ENCODE peak calls at places on chromosome 21, in five cellular contexts. One of them, this sample, is unnamed. For H3K9me3 and H3K4me1, the result is how much of the 10 kb centered on the place peaks cover.

GRCh38 chr21:27104749-27105439 is 138.0 kb upstream of the ADAMTS5 start:
- DNase-seq in testis: no peak
- DNase-seq in naive thymus-derived CD4-positive, alpha-beta T cell: no peak
- DNase-seq in astrocyte: no peak
- DNase-seq in small intestine: no peak
- DNase-seq in this sample: peak

GRCh38 chr21:39384674-39385298 is 35.9 kb upstream of the HMGN1 start:
- DNase-seq in testis: no peak
- DNase-seq in naive thymus-derived CD4-positive, alpha-beta T cell: no peak
- DNase-seq in small intestine: peak
- DNase-seq in astrocyte: peak
- DNase-seq in this sample: peak

GRCh38 chr21:42156690-42157605 is 62.0 kb upstream of the ABCG1 start:
- DNase-seq in testis: peak
- DNase-seq in astrocyte: no peak
- DNase-seq in small intestine: no peak
- DNase-seq in naive thymus-derived CD4-positive, alpha-beta T cell: no peak
- DNase-seq in this sample: no peak

GRCh38 chr21:39660191-39660590 is 47.5 kb downstream of the B3GALT5 start:
- DNase-seq in astrocyte: peak
- DNase-seq in naive thymus-derived CD4-positive, alpha-beta T cell: no peak
- DNase-seq in testis: no peak
- DNase-seq in small intestine: peak
- DNase-seq in this sample: peak

GRCh38 chr21:31258073-31258472 is 86.0 kb downstream of the TIAM1 start:
- DNase-seq in astrocyte: no peak
- DNase-seq in testis: no peak
- DNase-seq in naive thymus-derived CD4-positive, alpha-beta T cell: no peak
- DNase-seq in small intestine: no peak
- DNase-seq in this sample: no peak

GRCh38 chr21:40333731-40334130 is 466.5 kb downstream of the PCP4 start:
- DNase-seq in naive thymus-derived CD4-positive, alpha-beta T cell: no peak
- DNase-seq in small intestine: no peak
- DNase-seq in testis: no peak
- DNase-seq in astrocyte: no peak
- DNase-seq in this sample: no peak

GRCh38 chr21:22120616-22121266 is 1122.5 kb downstream of the NCAM2 start:
- DNase-seq in naive thymus-derived CD4-positive, alpha-beta T cell: no peak
- DNase-seq in astrocyte: no peak
- DNase-seq in small intestine: no peak
- DNase-seq in testis: peak
- DNase-seq in this sample: peak

GRCh38 chr21:25733859-25734653 is 648 bp downstream of the ATP5PF start:
- DNase-seq in testis: no peak
- DNase-seq in small intestine: peak
- DNase-seq in astrocyte: peak
- DNase-seq in naive thymus-derived CD4-positive, alpha-beta T cell: no peak
- DNase-seq in this sample: peak

GRCh38 chr21:25862596-25862995 is 127.8 kb downstream of the GABPA start:
- DNase-seq in small intestine: peak
- DNase-seq in naive thymus-derived CD4-positive, alpha-beta T cell: no peak
- DNase-seq in testis: peak
- DNase-seq in astrocyte: peak
- DNase-seq in this sample: peak

GRCh38 chr21:32173106-32173755 is 105.6 kb downstream of the MIS18A start:
- DNase-seq in testis: no peak
- DNase-seq in small intestine: no peak
- DNase-seq in astrocyte: peak
- DNase-seq in naive thymus-derived CD4-positive, alpha-beta T cell: no peak
- DNase-seq in this sample: no peak

GRCh38 chr21:31503939-31504338 is 155.6 kb upstream of the SOD1 start:
- DNase-seq in testis: no peak
- DNase-seq in astrocyte: no peak
- DNase-seq in small intestine: no peak
- DNase-seq in naive thymus-derived CD4-positive, alpha-beta T cell: no peak
- DNase-seq in this sample: no peak

GRCh38 chr21:29671728-29672127 is 268.1 kb downstream of the GRIK1 start:
- DNase-seq in astrocyte: no peak
- DNase-seq in small intestine: no peak
- DNase-seq in naive thymus-derived CD4-positive, alpha-beta T cell: no peak
- DNase-seq in testis: no peak
- DNase-seq in this sample: no peak

GRCh38 chr21:36369064-36369685 is 16.0 kb upstream of the CHAF1B start:
- DNase-seq in testis: no peak
- DNase-seq in small intestine: no peak
- DNase-seq in naive thymus-derived CD4-positive, alpha-beta T cell: no peak
- DNase-seq in astrocyte: no peak
- DNase-seq in this sample: no peak

GRCh38 chr21:44927587-44928461 is 7.1 kb upstream of the ITGB2 start:
- DNase-seq in small intestine: no peak
- DNase-seq in astrocyte: peak
- DNase-seq in testis: no peak
- DNase-seq in naive thymus-derived CD4-positive, alpha-beta T cell: peak
- DNase-seq in this sample: peak

GRCh38 chr21:39552856-39553255 is 59.9 kb upstream of the B3GALT5 start:
- DNase-seq in testis: no peak
- DNase-seq in astrocyte: no peak
- DNase-seq in naive thymus-derived CD4-positive, alpha-beta T cell: no peak
- DNase-seq in small intestine: no peak
- DNase-seq in this sample: no peak

GRCh38 chr21:45863267-45863666 is 118.3 kb upstream of the COL6A1 start:
- DNase-seq in testis: peak
- DNase-seq in naive thymus-derived CD4-positive, alpha-beta T cell: no peak
- DNase-seq in small intestine: no peak
- DNase-seq in astrocyte: no peak
- DNase-seq in this sample: no peak

GRCh38 chr21:32520885-32521735 is 64.2 kb downstream of the TCP10L start:
- DNase-seq in naive thymus-derived CD4-positive, alpha-beta T cell: no peak
- DNase-seq in astrocyte: peak
- DNase-seq in small intestine: no peak
- DNase-seq in testis: peak
- DNase-seq in this sample: peak

GRCh38 chr21:17402885-17403477 is 109.9 kb upstream of the CXADR start:
- DNase-seq in astrocyte: peak
- DNase-seq in small intestine: no peak
- DNase-seq in naive thymus-derived CD4-positive, alpha-beta T cell: no peak
- DNase-seq in testis: no peak
- DNase-seq in this sample: peak

GRCh38 chr21:17386498-17386897 is 126.3 kb upstream of the CXADR start:
- DNase-seq in astrocyte: no peak
- DNase-seq in naive thymus-derived CD4-positive, alpha-beta T cell: no peak
- DNase-seq in testis: no peak
- DNase-seq in small intestine: no peak
- DNase-seq in this sample: no peak

GRCh38 chr21:39633043-39633442 is 20.3 kb downstream of the B3GALT5 start:
- DNase-seq in astrocyte: peak
- DNase-seq in naive thymus-derived CD4-positive, alpha-beta T cell: no peak
- DNase-seq in small intestine: peak
- DNase-seq in testis: no peak
- DNase-seq in this sample: peak

GRCh38 chr21:31873696-31874599 is 1.1 kb downstream of the HUNK start:
- DNase-seq in testis: peak
- DNase-seq in small intestine: peak
- DNase-seq in naive thymus-derived CD4-positive, alpha-beta T cell: no peak
- DNase-seq in astrocyte: peak
- DNase-seq in this sample: peak

GRCh38 chr21:29382029-29382654 is 83.4 kb downstream of the BACH1 start:
- DNase-seq in astrocyte: peak
- DNase-seq in naive thymus-derived CD4-positive, alpha-beta T cell: no peak
- DNase-seq in small intestine: peak
- DNase-seq in testis: no peak
- DNase-seq in this sample: peak

GRCh38 chr21:45013271-45013841 is 61.0 kb upstream of the ADARB1 start:
- DNase-seq in astrocyte: no peak
- DNase-seq in naive thymus-derived CD4-positive, alpha-beta T cell: no peak
- DNase-seq in small intestine: no peak
- DNase-seq in testis: no peak
- DNase-seq in this sample: no peak

GRCh38 chr21:31520506-31521163 is 138.9 kb upstream of the SOD1 start:
- DNase-seq in small intestine: no peak
- DNase-seq in astrocyte: peak
- DNase-seq in naive thymus-derived CD4-positive, alpha-beta T cell: no peak
- DNase-seq in testis: no peak
- DNase-seq in this sample: no peak

GRCh38 chr21:23152130-23152529 is 2153.9 kb downstream of the NCAM2 start:
- DNase-seq in naive thymus-derived CD4-positive, alpha-beta T cell: no peak
- DNase-seq in small intestine: no peak
- DNase-seq in astrocyte: no peak
- DNase-seq in testis: no peak
- DNase-seq in this sample: no peak

GRCh38 chr21:21801921-21802320 is 803.7 kb downstream of the NCAM2 start:
- DNase-seq in testis: no peak
- DNase-seq in naive thymus-derived CD4-positive, alpha-beta T cell: no peak
- DNase-seq in small intestine: no peak
- DNase-seq in astrocyte: no peak
- DNase-seq in this sample: no peak

GRCh38 chr21:46171585-46171984 is 12.7 kb downstream of the SPATC1L start:
- DNase-seq in astrocyte: no peak
- DNase-seq in naive thymus-derived CD4-positive, alpha-beta T cell: no peak
- DNase-seq in small intestine: no peak
- DNase-seq in testis: peak
- DNase-seq in this sample: peak

GRCh38 chr21:41290106-41290799 is 26.3 kb upstream of the FAM3B start:
- DNase-seq in testis: no peak
- DNase-seq in small intestine: peak
- DNase-seq in naive thymus-derived CD4-positive, alpha-beta T cell: no peak
- DNase-seq in astrocyte: no peak
- DNase-seq in this sample: peak

GRCh38 chr21:37927711-37928110 is 11.5 kb upstream of the KCNJ6 start:
- DNase-seq in astrocyte: no peak
- DNase-seq in testis: no peak
- DNase-seq in small intestine: no peak
- DNase-seq in naive thymus-derived CD4-positive, alpha-beta T cell: no peak
- DNase-seq in this sample: peak

GRCh38 chr21:42830456-42831455 is 48.6 kb downstream of the WDR4 start:
- DNase-seq in small intestine: no peak
- DNase-seq in testis: no peak
- DNase-seq in astrocyte: no peak
- DNase-seq in naive thymus-derived CD4-positive, alpha-beta T cell: no peak
- DNase-seq in this sample: no peak

GRCh38 chr21:36656138-36656537 is 42.8 kb upstream of the SIM2 start:
- DNase-seq in testis: no peak
- DNase-seq in naive thymus-derived CD4-positive, alpha-beta T cell: no peak
- DNase-seq in small intestine: peak
- DNase-seq in astrocyte: no peak
- DNase-seq in this sample: no peak

GRCh38 chr21:27725916-27726315 is 759.0 kb upstream of the ADAMTS5 start:
- DNase-seq in naive thymus-derived CD4-positive, alpha-beta T cell: no peak
- DNase-seq in astrocyte: no peak
- DNase-seq in testis: no peak
- DNase-seq in small intestine: no peak
- DNase-seq in this sample: no peak

GRCh38 chr21:36965720-36966065 is 776 bp downstream of the HLCS start:
- DNase-seq in astrocyte: no peak
- DNase-seq in small intestine: no peak
- DNase-seq in testis: no peak
- DNase-seq in naive thymus-derived CD4-positive, alpha-beta T cell: no peak
- DNase-seq in this sample: no peak

GRCh38 chr21:41927727-41928409 is 25.9 kb downstream of the C2CD2 start:
- DNase-seq in naive thymus-derived CD4-positive, alpha-beta T cell: no peak
- DNase-seq in small intestine: no peak
- DNase-seq in astrocyte: no peak
- DNase-seq in testis: no peak
- DNase-seq in this sample: no peak

GRCh38 chr21:33540711-33541104 is 1.2 kb downstream of the GART start:
- DNase-seq in naive thymus-derived CD4-positive, alpha-beta T cell: no peak
- DNase-seq in small intestine: peak
- DNase-seq in testis: no peak
- DNase-seq in astrocyte: no peak
- DNase-seq in this sample: no peak
- H3K9me3 ChIP-seq in naive thymus-derived CD4-positive, alpha-beta T cell: under half
- H3K9me3 ChIP-seq in small intestine: under half
- H3K9me3 ChIP-seq in testis: under half
- H3K9me3 ChIP-seq in astrocyte: under half
- H3K9me3 ChIP-seq in this sample: under half

GRCh38 chr21:43919283-43919682 is 54.3 kb downstream of the AGPAT3 start:
- DNase-seq in naive thymus-derived CD4-positive, alpha-beta T cell: no peak
- DNase-seq in small intestine: no peak
- DNase-seq in astrocyte: no peak
- DNase-seq in testis: no peak
- DNase-seq in this sample: no peak
- H3K4me1 ChIP-seq in naive thymus-derived CD4-positive, alpha-beta T cell: under half
- H3K4me1 ChIP-seq in small intestine: under half
- H3K4me1 ChIP-seq in astrocyte: under half
- H3K4me1 ChIP-seq in testis: under half
- H3K4me1 ChIP-seq in this sample: under half

GRCh38 chr21:9739240-9739639 is 782.1 kb upstream of the TPTE start:
- DNase-seq in small intestine: no peak
- DNase-seq in naive thymus-derived CD4-positive, alpha-beta T cell: no peak
- DNase-seq in astrocyte: no peak
- DNase-seq in testis: no peak
- DNase-seq in this sample: no peak

GRCh38 chr21:9741343-9741742 is 780.0 kb upstream of the TPTE start:
- DNase-seq in astrocyte: no peak
- DNase-seq in testis: no peak
- DNase-seq in naive thymus-derived CD4-positive, alpha-beta T cell: no peak
- DNase-seq in small intestine: no peak
- DNase-seq in this sample: no peak

GRCh38 chr21:9738527-9738926 is 782.9 kb upstream of the TPTE start:
- DNase-seq in naive thymus-derived CD4-positive, alpha-beta T cell: no peak
- DNase-seq in testis: no peak
- DNase-seq in small intestine: no peak
- DNase-seq in astrocyte: no peak
- DNase-seq in this sample: no peak

GRCh38 chr21:9735421-9735961 is 785.9 kb upstream of the TPTE start:
- DNase-seq in testis: no peak
- DNase-seq in small intestine: no peak
- DNase-seq in naive thymus-derived CD4-positive, alpha-beta T cell: no peak
- DNase-seq in astrocyte: no peak
- DNase-seq in this sample: no peak

GRCh38 chr21:9737871-9738520 is 783.4 kb upstream of the TPTE start:
- DNase-seq in naive thymus-derived CD4-positive, alpha-beta T cell: no peak
- DNase-seq in small intestine: no peak
- DNase-seq in testis: no peak
- DNase-seq in astrocyte: no peak
- DNase-seq in this sample: no peak
- H3K9me3 ChIP-seq in naive thymus-derived CD4-positive, alpha-beta T cell: under half
- H3K9me3 ChIP-seq in small intestine: under half
- H3K9me3 ChIP-seq in testis: under half
- H3K9me3 ChIP-seq in astrocyte: under half
- H3K9me3 ChIP-seq in this sample: under half

DNA sequence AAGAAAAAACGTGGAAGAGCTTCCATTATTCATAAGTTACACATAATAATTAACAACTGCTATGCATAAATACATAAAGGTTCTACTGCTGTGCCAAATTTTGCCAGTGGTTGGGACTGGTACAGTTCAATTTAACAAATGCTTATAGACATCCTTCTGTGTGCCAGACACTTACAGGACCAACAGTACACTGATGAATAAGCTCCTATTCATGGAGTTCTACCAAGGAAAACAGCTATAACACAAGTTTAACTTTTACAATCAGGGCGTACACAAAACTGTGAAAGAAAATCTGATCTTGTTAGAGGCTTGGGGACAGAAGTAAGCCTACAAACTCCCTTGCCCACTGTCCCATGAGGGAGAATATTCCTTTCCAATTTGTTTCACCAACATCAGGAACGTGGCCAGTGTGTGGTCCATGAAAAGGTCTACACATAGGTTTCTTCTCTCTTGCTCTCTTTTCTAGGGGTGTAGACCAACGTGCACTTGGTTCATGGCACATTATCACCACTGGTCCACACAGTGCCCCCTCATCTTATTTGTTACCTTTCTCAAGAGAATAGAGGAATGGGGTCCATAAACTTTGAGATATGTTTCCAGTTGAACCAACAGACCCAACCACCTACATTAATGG is 10.1 kb downstream of the NRIP1 start:
- DNase-seq in testis: no peak
- DNase-seq in naive thymus-derived CD4-positive, alpha-beta T cell: no peak
- DNase-seq in small intestine: no peak
- DNase-seq in astrocyte: no peak
- DNase-seq in this sample: no peak
- H3K4me1 ChIP-seq in testis: under half
- H3K4me1 ChIP-seq in naive thymus-derived CD4-positive, alpha-beta T cell: under half
- H3K4me1 ChIP-seq in small intestine: under half
- H3K4me1 ChIP-seq in astrocyte: under half
- H3K4me1 ChIP-seq in this sample: half or more